ENCODE peak calls at places on chromosomes 12 and 14, in five cellular contexts. L is T-helper 9 cell, A is NCI-H1092 treated with DMSO at 0.1 percent for 48 hours, F is thyroid gland, B is HAP-1. U is an unnamed sample.
A peak's percentile ranks its signal among the peaks of the same experiment; 100 is the strongest.

GRCh38 chr12:116414891-116415290 is 137.4 kb upstream of the MED13L start:
- DNase-seq in L (no peak), A (no peak), F (no peak), B (no peak), U (no peak)

GRCh38 chr14:56342419-56342901 is 224.2 kb downstream of the PELI2 start:
- DNase-seq in L (no peak), A (no peak), F (no peak), B (no peak), U (peak; percentile 64)

GRCh38 chr12:98744692-98745091 is 99.6 kb downstream of the APAF1 start:
- DNase-seq in L (no peak), A (no peak), F (no peak), B (no peak), U (no peak)

GRCh38 chr12:59626382-59626781 is 30.6 kb downstream of the SLC16A7 start:
- DNase-seq in L (no peak), A (no peak), F (no peak), B (no peak), U (no peak)

GRCh38 chr14:80637726-80638619 is 303.6 kb downstream of the CEP128 start:
- DNase-seq in L (no peak), A (no peak), F (no peak), B (no peak), U (peak; percentile 55)

GRCh38 chr14:98474900-98475299 is 797.1 kb downstream of the BCL11B start:
- DNase-seq in L (no peak), A (no peak), F (no peak), B (no peak), U (no peak)

GRCh38 chr12:83823386-83824045 is 1089.1 kb downstream of the SLC6A15 start:
- DNase-seq in L (peak; percentile 1), A (peak; percentile 30), F (no peak), B (peak; percentile 63), U (peak; percentile 19)

GRCh38 chr12:96218989-96219678 is 25.0 kb downstream of the ELK3 start:
- DNase-seq in L (no peak), A (no peak), F (no peak), B (no peak), U (no peak)

GRCh38 chr12:29428630-29429029 is 47.7 kb upstream of the ERGIC2 start:
- DNase-seq in L (no peak), A (no peak), F (no peak), B (no peak), U (peak; percentile 89)

GRCh38 chr12:53192531-53193021 is 11.9 kb upstream of the CSAD start:
- DNase-seq in L (no peak), A (no peak), F (no peak), B (no peak), U (no peak)

GRCh38 chr12:49784756-49785409 is 43.3 kb downstream of the NCKAP5L start:
- DNase-seq in L (no peak), A (no peak), F (no peak), B (no peak), U (peak; percentile 59)

GRCh38 chr12:5088586-5089264 is 45.0 kb downstream of the KCNA5 start:
- DNase-seq in L (no peak), A (no peak), F (no peak), B (no peak), U (peak; percentile 14)

GRCh38 chr14:104768437-104769323 is 15.7 kb downstream of the SIVA1 start:
- DNase-seq in L (peak; percentile 95), A (peak; percentile 59), F (peak; percentile 91), B (peak; percentile 65), U (peak; percentile 67)

U was measured in iris pigment epithelial cell.